ENCODE peak calls at places on chromosome X, in seven cellular contexts. X, W, E, O, F, Z and V are unnamed samples.

GRCh38 chrX:22800360-22800759 is 199.4 kb upstream of the DDX53 start:
- DNase-seq in X (peak; percentile 33), W (no peak), E (no peak), O (no peak), F (peak; percentile 88), Z (no peak), V (no peak)

GRCh38 chrX:153032397-153033118 is 23.7 kb upstream of the PNMA3 start:
- DNase-seq in X (peak; percentile 57), W (peak; percentile 70), E (peak; percentile 74), O (no peak), F (peak; percentile 76), Z (peak; percentile 53), V (peak; percentile 84)

GRCh38 chrX:138908577-138908976 is 197.1 kb upstream of the FGF13 start:
- DNase-seq in X (no peak), W (no peak), E (no peak), O (no peak), F (no peak), Z (no peak), V (no peak)

GRCh38 chrX:134685662-134686061 is 27.4 kb upstream of the PLAC1 start:
- DNase-seq in X (no peak), W (no peak), E (no peak), O (no peak), F (peak; percentile 71), Z (no peak), V (no peak)

GRCh38 chrX:56783996-56784620 is 55.1 kb downstream of the NBDY start:
- DNase-seq in X (no peak), W (no peak), E (no peak), O (no peak), F (no peak), Z (no peak), V (no peak)

GRCh38 chrX:17038681-17039161 is 92.3 kb downstream of the REPS2 start:
- DNase-seq in X (no peak), W (no peak), E (peak; percentile 59), O (no peak), F (peak; percentile 62), Z (no peak), V (no peak)

GRCh38 chrX:100512471-100512870 is 72.3 kb upstream of the TNMD start:
- DNase-seq in X (no peak), W (no peak), E (no peak), O (no peak), F (peak; percentile 23), Z (no peak), V (no peak)

GRCh38 chrX:115372026-115372610 is 82.6 kb downstream of the LUZP4 start:
- DNase-seq in X (no peak), W (no peak), E (no peak), O (no peak), F (peak; percentile 72), Z (no peak), V (no peak)

GRCh38 chrX:3584415-3584996 is 128.9 kb downstream of the PRKX start:
- DNase-seq in X (no peak), W (no peak), E (no peak), O (no peak), F (no peak), Z (no peak), V (no peak)

GRCh38 chrX:42020225-42020624 is 96.9 kb upstream of the CASK start:
- DNase-seq in X (no peak), W (no peak), E (no peak), O (no peak), F (no peak), Z (no peak), V (no peak)

GRCh38 chrX:134738986-134739744 is 80.9 kb upstream of the PLAC1 start:
- DNase-seq in X (no peak), W (no peak), E (no peak), O (no peak), F (no peak), Z (no peak), V (no peak)

GRCh38 chrX:136762820-136763452 is 17.8 kb downstream of the ARHGEF6 start:
- DNase-seq in X (no peak), W (no peak), E (no peak), O (no peak), F (no peak), Z (no peak), V (no peak)

GRCh38 chrX:153924149-153924861 is 1.8 kb downstream of the ARHGAP4 start:
- DNase-seq in X (peak; percentile 66), W (no peak), E (no peak), O (no peak), F (peak; percentile 61), Z (no peak), V (no peak)

GRCh38 chrX:26909728-26910127 is 553.4 kb downstream of the PPP4R3C start:
- DNase-seq in X (no peak), W (no peak), E (no peak), O (no peak), F (no peak), Z (no peak), V (no peak)

GRCh38 chrX:136880003-136880451 is 498 bp downstream of the RBMX start:
- DNase-seq in X (peak; percentile 42), W (peak; percentile 45), E (peak; percentile 35), O (no peak), F (no peak), Z (peak; percentile 8), V (peak; percentile 44)

GRCh38 chrX:151982217-151982616 is 7.7 kb upstream of the GABRE start:
- DNase-seq in X (no peak), W (no peak), E (no peak), O (no peak), F (peak; percentile 71), Z (no peak), V (no peak)

GRCh38 chrX:43971966-43972961 is 926 bp downstream of the NDP start:
- DNase-seq in X (no peak), W (no peak), E (no peak), O (no peak), F (peak; percentile 57), Z (no peak), V (no peak)

GRCh38 chrX:119685225-119686066 is 7.5 kb downstream of the SEPTIN6 start:
- DNase-seq in X (peak; percentile 57), W (no peak), E (no peak), O (no peak), F (peak; percentile 32), Z (no peak), V (no peak)

GRCh38 chrX:148043456-148043855 is 62.3 kb downstream of the FMR1NB start:
- DNase-seq in X (no peak), W (no peak), E (no peak), O (no peak), F (peak; percentile 1), Z (no peak), V (no peak)

GRCh38 chrX:85111347-85111746 is 107.7 kb downstream of the APOOL start:
- DNase-seq in X (no peak), W (no peak), E (no peak), O (no peak), F (peak; percentile 6), Z (no peak), V (no peak)

GRCh38 chrX:13662537-13662841 is 9.5 kb downstream of the TCEANC start:
- DNase-seq in X (no peak), W (no peak), E (no peak), O (no peak), F (peak; percentile 71), Z (no peak), V (no peak)

GRCh38 chrX:40154229-40154852 is 56.6 kb upstream of the BCOR start:
- DNase-seq in X (peak; percentile 70), W (no peak), E (peak; percentile 39), O (no peak), F (peak; percentile 62), Z (no peak), V (no peak)

GRCh38 chrX:318068-318738 is 393 bp downstream of the GTPBP6 start:
- DNase-seq in X (peak; percentile 99), W (peak; percentile 87), E (peak; percentile 96), O (peak; percentile 88), F (peak; percentile 99), Z (peak; percentile 91), V (peak; percentile 99)

GRCh38 chrX:80139564-80139963 is 125.0 kb downstream of the TBX22 start:
- DNase-seq in X (no peak), W (no peak), E (no peak), O (no peak), F (no peak), Z (no peak), V (no peak)

GRCh38 chrX:95505721-95506120 is 1178.9 kb upstream of the DIAPH2 start:
- DNase-seq in X (no peak), W (no peak), E (no peak), O (no peak), F (peak; percentile 0), Z (no peak), V (no peak)

GRCh38 chrX:30881390-30881789 is 7.7 kb downstream of the TAB3 start:
- DNase-seq in X (no peak), W (no peak), E (no peak), O (no peak), F (no peak), Z (no peak), V (no peak)

GRCh38 chrX:136166221-136166855 is 19.0 kb downstream of the FHL1 start:
- DNase-seq in X (no peak), W (no peak), E (no peak), O (no peak), F (peak; percentile 76), Z (no peak), V (no peak)

GRCh38 chrX:1610736-1611135 is 4.1 kb upstream of the ASMT start:
- DNase-seq in X (no peak), W (no peak), E (no peak), O (no peak), F (no peak), Z (no peak), V (no peak)

GRCh38 chrX:97315939-97316338 is 432.2 kb downstream of the RPA4 start:
- DNase-seq in X (no peak), W (no peak), E (no peak), O (no peak), F (no peak), Z (no peak), V (no peak)
- TF ChIP-seq CTCF in X (no peak), W (no peak), E (no peak), O (no peak), F (no peak), Z (no peak), V (no peak)

GRCh38 chrX:66918511-66918910 is 279.6 kb upstream of the EDA2R start:
- DNase-seq in X (no peak), W (no peak), E (no peak), O (no peak), F (no peak), Z (no peak), V (no peak)
- TF ChIP-seq CTCF in X (no peak), W (no peak), E (no peak), O (no peak), F (no peak), Z (no peak), V (no peak)

GRCh38 chrX:76420237-76420636 is 7.3 kb upstream of the MAGEE1 start:
- DNase-seq in X (no peak), W (no peak), E (no peak), O (no peak), F (no peak), Z (no peak), V (no peak)
- TF ChIP-seq CTCF in X (no peak), W (no peak), E (no peak), O (no peak), F (no peak), Z (peak; percentile 29), V (no peak)

DNA sequence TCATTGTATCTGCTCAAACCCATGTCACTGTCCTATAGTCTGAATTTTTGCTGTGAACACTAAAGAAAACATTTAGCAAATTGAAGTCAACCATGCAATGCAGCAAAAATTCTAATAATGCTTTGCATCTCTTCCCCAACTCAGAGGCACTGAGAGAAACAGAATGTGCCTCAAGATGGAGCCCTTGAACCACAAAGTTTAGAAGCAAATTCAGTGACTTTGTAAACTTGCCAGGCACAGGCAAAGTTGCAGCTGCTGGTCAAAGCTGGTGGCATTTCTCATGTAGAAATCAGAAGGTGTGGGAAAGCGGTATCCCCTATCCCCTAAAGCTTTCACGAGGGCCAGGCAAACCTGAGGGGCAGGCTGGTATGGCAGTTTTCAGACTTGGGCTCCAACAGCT is 121.7 kb upstream of the DIPK2B start:
- DNase-seq in X (no peak), W (no peak), E (peak; percentile 25), O (no peak), F (peak; percentile 90), Z (no peak), V (no peak)
- TF ChIP-seq CTCF in X (no peak), W (no peak), E (peak; percentile 64), O (no peak), F (no peak), Z (no peak), V (peak; percentile 41)